ENCODE peak calls at places on chromosome 17, in five cellular contexts. S is prostate gland, O is GM20000, Q is MM.1S, U is choroid plexus epithelial cell. Y is an unnamed sample.

GRCh38 chr17:6521636-6522035 is 34.7 kb downstream of the PITPNM3 start:
- DNase-seq in S (no peak), O (no peak), Q (no peak), U (no peak), Y (no peak)

GRCh38 chr17:82930043-82930923 is 90.5 kb upstream of the ZNF750 start:
- DNase-seq in S (no peak), O (no peak), Q (no peak), U (no peak), Y (no peak)

GRCh38 chr17:1898332-1898731 is 68.5 kb downstream of the RPA1 start:
- DNase-seq in S (no peak), O (no peak), Q (no peak), U (no peak), Y (no peak)

GRCh38 chr17:4170639-4171280 is 27.8 kb downstream of the CYB5D2 start:
- DNase-seq in S (no peak), O (no peak), Q (no peak), U (no peak), Y (no peak)

GRCh38 chr17:4897198-4897657 is 2.1 kb upstream of the C17orf107 start:
- DNase-seq in S (no peak), O (no peak), Q (no peak), U (no peak), Y (no peak)

GRCh38 chr17:75102385-75102821 is 7.4 kb upstream of the ARMC7 start:
- DNase-seq in S (no peak), O (peak; percentile 62), Q (no peak), U (no peak), Y (no peak)

GRCh38 chr17:14052886-14053615 is 16.3 kb upstream of the COX10 start:
- DNase-seq in S (peak; percentile 30), O (no peak), Q (no peak), U (peak; percentile 30), Y (peak; percentile 81)

GRCh38 chr17:40348136-40348504 is 16.4 kb downstream of the GJD3 start:
- DNase-seq in S (no peak), O (no peak), Q (no peak), U (no peak), Y (no peak)

GRCh38 chr17:62963296-62963695 is 2.7 kb upstream of the TANC2 start:
- DNase-seq in S (no peak), O (no peak), Q (no peak), U (no peak), Y (peak; percentile 94)

GRCh38 chr17:39704821-39705551 is 5.1 kb downstream of the ERBB2 start:
- DNase-seq in S (peak; percentile 50), O (no peak), Q (no peak), U (peak; percentile 50), Y (peak; percentile 17)

DNA sequence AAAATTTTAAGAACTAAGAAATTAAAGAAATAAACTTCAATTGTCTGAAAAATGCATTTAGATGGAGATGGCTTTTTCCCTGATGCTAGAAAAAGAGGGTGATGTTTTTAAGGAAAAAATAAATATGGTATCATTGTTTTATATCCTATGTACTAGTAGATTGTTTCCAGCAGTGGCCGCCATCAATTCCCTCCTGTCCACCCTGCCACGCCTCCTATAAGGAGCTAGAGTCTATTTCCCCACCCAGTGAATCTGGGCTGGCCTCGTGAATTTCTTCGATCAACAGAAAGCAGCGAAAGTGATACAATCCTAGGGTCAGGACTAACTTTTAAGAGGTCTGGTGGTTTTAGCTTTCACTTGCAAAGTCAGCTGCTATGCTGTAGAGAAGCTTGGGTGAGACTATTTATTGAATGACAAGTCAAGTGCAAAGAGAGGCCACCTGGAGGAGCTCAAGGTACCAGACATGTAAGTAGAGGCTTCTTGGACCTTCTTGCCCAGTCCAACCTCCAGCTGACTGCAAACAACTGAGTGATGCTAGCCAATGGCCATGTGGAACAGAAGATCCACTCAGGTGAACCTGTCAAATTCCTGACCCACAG is 80.9 kb upstream of the MTMR4 start:
- DNase-seq in S (no peak), O (no peak), Q (peak; percentile 95), U (no peak), Y (no peak)
- TF ChIP-seq CTCF in S (no peak), O (peak; percentile 16), Q (peak; percentile 58), U (no peak), Y (no peak)

GRCh38 chr17:10316986-10317834 is 55.6 kb downstream of the MYH13 start:
- DNase-seq in S (peak; percentile 33), O (peak; percentile 64), Q (peak; percentile 46), U (peak; percentile 28), Y (peak; percentile 85)
- TF ChIP-seq CTCF in S (peak; percentile 55), O (peak; percentile 68), Q (peak; percentile 57), U (peak; percentile 44), Y (peak; percentile 82)

GRCh38 chr17:44203731-44204452 is 4.2 kb upstream of the ATXN7L3 start:
- DNase-seq in S (no peak), O (peak; percentile 71), Q (peak; percentile 70), U (peak; percentile 77), Y (peak; percentile 66)

GRCh38 chr17:44204453-44204882 is 4.8 kb upstream of the ATXN7L3 start:
- DNase-seq in S (no peak), O (no peak), Q (no peak), U (peak; percentile 52), Y (peak; percentile 82)

GRCh38 chr17:44207319-44207718 is 7.6 kb upstream of the ATXN7L3 start:
- DNase-seq in S (no peak), O (no peak), Q (no peak), U (no peak), Y (no peak)

GRCh38 chr17:44205962-44206824 is 6.5 kb upstream of the ATXN7L3 start:
- DNase-seq in S (no peak), O (no peak), Q (no peak), U (no peak), Y (no peak)

GRCh38 chr17:44206825-44207155 is 7.1 kb upstream of the ATXN7L3 start:
- DNase-seq in S (no peak), O (no peak), Q (no peak), U (no peak), Y (no peak)
- TF ChIP-seq CTCF in S (no peak), O (no peak), Q (no peak), U (no peak), Y (no peak)

GRCh38 chr17:48023408-48024148 is 14.0 kb downstream of the COPZ2 start:
- DNase-seq in S (peak; percentile 87), O (no peak), Q (peak; percentile 69), U (no peak), Y (peak; percentile 52)
- TF ChIP-seq CTCF in S (no peak), O (no peak), Q (peak; percentile 9), U (no peak), Y (no peak)

GRCh38 chr17:8630802-8631553 is 453 bp upstream of the MYH10 start:
- DNase-seq in S (peak; percentile 100), O (peak; percentile 100), Q (peak; percentile 99), U (peak; percentile 100), Y (peak; percentile 99)
- TF ChIP-seq CTCF in S (no peak), O (no peak), Q (peak; percentile 39), U (no peak), Y (no peak)

DNA sequence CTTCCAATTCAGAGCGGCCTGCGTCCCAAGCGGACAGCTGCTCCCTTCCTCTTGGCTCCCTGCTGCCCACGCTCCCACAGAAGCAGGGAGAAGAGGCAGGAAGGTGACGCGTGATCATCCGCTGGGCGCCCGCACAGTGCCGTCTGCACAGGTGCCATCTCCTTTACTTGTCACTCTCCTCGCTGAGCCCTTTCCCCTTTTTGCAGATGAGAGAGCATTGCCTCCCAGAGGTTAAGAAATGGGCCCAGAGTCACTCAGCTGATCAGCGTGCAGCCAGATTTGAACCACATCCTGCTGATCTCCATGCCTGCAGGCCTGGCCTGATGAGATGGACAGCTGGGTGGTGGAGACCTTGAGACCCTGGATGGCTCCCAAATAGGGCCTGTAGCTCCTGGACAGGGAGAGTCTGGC is 299.8 kb downstream of the SEC14L1 start:
- DNase-seq in S (no peak), O (no peak), Q (peak; percentile 68), U (no peak), Y (no peak)
- TF ChIP-seq CTCF in S (no peak), O (no peak), Q (no peak), U (no peak), Y (no peak)

GRCh38 chr17:80208050-80208449 is 12.1 kb downstream of the SGSH start:
- DNase-seq in S (no peak), O (no peak), Q (no peak), U (no peak), Y (no peak)
- TF ChIP-seq CTCF in S (no peak), O (no peak), Q (no peak), U (no peak), Y (no peak)

DNA sequence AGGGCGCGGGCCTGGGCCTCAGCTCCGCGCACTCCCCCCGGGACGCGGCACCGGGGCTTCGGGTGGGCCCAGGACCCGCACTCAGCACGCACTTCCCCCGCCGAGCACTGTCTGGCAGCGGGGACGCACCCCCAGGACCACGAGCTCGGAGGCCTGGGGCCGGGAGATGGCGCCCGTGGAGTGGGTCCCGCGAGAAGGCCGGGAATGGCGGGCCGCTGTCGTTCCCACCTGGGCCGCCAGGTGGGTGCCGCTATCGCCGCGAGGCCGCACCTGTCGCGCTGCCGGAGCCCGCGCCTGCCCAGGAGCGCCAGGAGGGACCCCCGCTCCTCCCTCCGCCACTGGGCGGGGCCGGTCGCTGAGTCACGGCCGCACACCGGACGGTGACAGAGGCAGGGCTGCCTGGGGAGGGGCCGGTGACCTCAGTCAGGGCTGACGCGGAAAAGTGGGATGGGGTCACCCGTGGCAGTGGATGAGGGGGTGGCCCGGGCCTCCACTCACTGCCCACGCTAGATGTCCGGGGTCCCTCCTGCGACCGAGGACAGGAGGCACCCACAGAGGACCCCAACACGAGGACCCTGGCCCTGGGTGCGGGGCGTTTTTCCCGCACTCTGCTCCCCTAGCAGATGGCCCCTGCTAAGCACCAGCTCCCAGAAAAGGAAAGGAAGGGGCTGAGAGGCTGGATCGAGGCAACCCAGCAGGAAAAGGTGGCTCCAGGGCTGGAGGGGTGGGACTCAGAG is 6.9 kb upstream of the ACTG1 start:
- DNase-seq in S (peak; percentile 60), O (peak; percentile 85), Q (peak; percentile 77), U (no peak), Y (no peak)
- TF ChIP-seq CTCF in S (peak; percentile 67), O (peak; percentile 36), Q (peak; percentile 70), U (peak; percentile 16), Y (no peak)

DNA sequence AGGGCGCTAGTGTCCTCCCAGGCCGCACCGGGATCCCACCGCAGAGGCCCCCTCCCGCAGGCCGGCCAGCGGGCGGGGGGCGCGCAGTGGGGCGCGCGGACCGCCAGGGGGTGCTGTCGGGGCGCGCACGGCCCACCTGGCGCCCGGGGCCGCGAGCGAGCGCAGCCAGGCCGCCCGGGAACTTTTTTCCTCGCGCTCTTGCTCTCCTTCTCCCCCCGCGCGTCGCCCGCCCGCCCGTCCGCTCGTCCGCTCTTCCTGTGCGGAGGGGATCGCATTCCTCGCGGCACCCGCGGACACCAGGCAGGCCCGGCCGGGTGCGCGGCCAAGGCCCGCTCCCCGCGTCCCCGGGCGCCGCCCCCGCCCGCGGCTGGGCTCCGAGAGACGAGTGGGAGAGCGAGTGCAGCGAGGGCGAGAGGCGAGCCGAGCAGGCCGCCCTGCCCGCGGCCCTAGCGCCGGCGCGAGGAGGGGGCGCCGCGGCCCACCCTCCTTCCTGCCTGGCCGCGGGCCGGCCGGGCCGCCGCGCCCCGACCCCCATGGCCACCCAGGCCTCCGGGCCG is at the start of gene RAI1:
- DNase-seq in S (peak; percentile 78), O (peak; percentile 92), Q (peak; percentile 82), U (peak; percentile 83), Y (peak; percentile 72)
- TF ChIP-seq CTCF in S (peak; percentile 72), O (peak; percentile 97), Q (peak; percentile 43), U (peak; percentile 29), Y (no peak)

GRCh38 chr17:66312912-66313311 is 10.5 kb downstream of the PRKCA start:
- DNase-seq in S (no peak), O (no peak), Q (no peak), U (no peak), Y (no peak)
- TF ChIP-seq CTCF in S (no peak), O (no peak), Q (no peak), U (no peak), Y (no peak)